ENCODE peak calls at places on chromosomes 5 and 9, in nine cellular contexts. L, A, N, B, M, Y, I, Z and O are unnamed samples.

GRCh38 chr5:5612096-5612495 is 189.6 kb downstream of the ICE1 start:
- DNase-seq in M (no peak), B (no peak), A (no peak), L (no peak), Y (no peak), N (no peak), Z (no peak), I (no peak), O (no peak)

GRCh38 chr5:123937230-123937629 is 425.3 kb downstream of the CSNK1G3 start:
- DNase-seq in B (no peak), Z (no peak), I (no peak), N (peak; percentile 65), M (peak; percentile 71), A (peak; percentile 33), Y (no peak), L (no peak), O (peak; percentile 5)

GRCh38 chr5:143539742-143540141 is 136.3 kb upstream of the NR3C1 start:
- DNase-seq in A (no peak), B (no peak), Z (no peak), M (no peak), Y (no peak), L (no peak), I (no peak), N (no peak), O (no peak)

GRCh38 chr5:142584843-142585242 is 101.0 kb downstream of the FGF1 start:
- DNase-seq in B (no peak), Y (no peak), M (no peak), L (no peak), Z (no peak), I (no peak), A (no peak), N (no peak), O (no peak)

GRCh38 chr9:36470891-36471290 is 70.8 kb upstream of the RNF38 start:
- DNase-seq in A (peak; percentile 65), B (peak; percentile 66), N (peak; percentile 76), M (no peak), I (peak; percentile 42), L (no peak), Y (peak; percentile 40), Z (no peak), O (peak; percentile 84)

GRCh38 chr5:75862872-75863271 is 145.6 kb upstream of the POC5 start:
- DNase-seq in B (no peak), Z (no peak), A (no peak), N (no peak), M (no peak), I (no peak), Y (no peak), L (no peak), O (no peak)

GRCh38 chr9:94772654-94773303 is 46.3 kb downstream of the AOPEP start:
- DNase-seq in A (no peak), B (no peak), N (no peak), Y (no peak), M (no peak), I (no peak), L (no peak), Z (peak; percentile 13), O (no peak)

GRCh38 chr5:73654171-73654811 is 28.3 kb downstream of the ARHGEF28 start:
- DNase-seq in Y (no peak), N (peak; percentile 76), I (no peak), M (peak; percentile 31), B (no peak), A (no peak), Z (no peak), L (no peak), O (no peak)

GRCh38 chr9:450057-450456 is 235.4 kb downstream of the DOCK8 start:
- DNase-seq in B (no peak), L (no peak), Y (no peak), I (no peak), M (no peak), A (no peak), N (no peak), Z (no peak), O (no peak)

GRCh38 chr9:122053546-122053945 is 39.6 kb downstream of the TTLL11 start:
- DNase-seq in Z (no peak), B (no peak), M (no peak), N (no peak), Y (no peak), L (no peak), I (no peak), A (no peak), O (no peak)